ENCODE peak calls at places on chromosome 9, in six cellular contexts. J, B, N, K, D and U are unnamed samples.

GRCh38 chr9:87554177-87554940 is 56.7 kb downstream of the DAPK1 start:
- DNase-seq in B (no peak), K (no peak), J (no peak), N (no peak), D (no peak), U (no peak)

GRCh38 chr9:81595887-81596558 is 93.3 kb downstream of the TLE1 start:
- DNase-seq in N (no peak), D (no peak), J (no peak), K (no peak), B (no peak), U (peak; percentile 71)

GRCh38 chr9:70065572-70065971 is 21.9 kb downstream of the MAMDC2 start:
- DNase-seq in N (no peak), K (no peak), J (no peak), D (no peak), B (no peak), U (no peak)

GRCh38 chr9:32701321-32702022 is 66.0 kb upstream of the TAF1L start:
- DNase-seq in D (no peak), B (no peak), J (no peak), N (no peak), K (no peak), U (no peak)

GRCh38 chr9:1456301-1456999 is 406.3 kb downstream of the DMRT2 start:
- DNase-seq in D (no peak), K (no peak), B (no peak), N (no peak), J (no peak), U (no peak)

GRCh38 chr9:134058716-134059115 is 9.1 kb downstream of the BRD3 start:
- DNase-seq in J (no peak), N (no peak), B (no peak), K (no peak), D (no peak), U (no peak)

GRCh38 chr9:16131269-16131668 is 578.4 kb downstream of the CCDC171 start:
- DNase-seq in K (no peak), J (peak; percentile 56), N (no peak), D (no peak), B (no peak), U (peak; percentile 54)

GRCh38 chr9:2016411-2017208 is 1.5 kb downstream of the SMARCA2 start:
- DNase-seq in K (peak; percentile 46), N (peak; percentile 89), B (peak; percentile 84), D (peak; percentile 83), J (peak; percentile 73), U (no peak)

GRCh38 chr9:92762781-92763708 is 1.6 kb downstream of the BICD2 start:
- DNase-seq in D (no peak), B (no peak), J (no peak), K (no peak), N (no peak), U (no peak)

GRCh38 chr9:110543631-110544051 is 35.9 kb downstream of the SVEP1 start:
- DNase-seq in D (peak; percentile 30), K (no peak), J (no peak), N (no peak), B (peak; percentile 32), U (no peak)

GRCh38 chr9:96859461-96860198 is 5.3 kb upstream of the ZNF782 start:
- DNase-seq in B (no peak), N (no peak), J (peak; percentile 75), D (no peak), K (no peak), U (peak; percentile 62)

GRCh38 chr9:90099262-90099982 is 494.6 kb downstream of the GADD45G start:
- DNase-seq in B (no peak), J (peak; percentile 32), N (no peak), K (no peak), D (no peak), U (no peak)

GRCh38 chr9:20940447-20941176 is 90.8 kb downstream of the HACD4 start:
- DNase-seq in N (no peak), D (no peak), B (no peak), K (no peak), J (no peak), U (no peak)

GRCh38 chr9:110156902-110157301 is 51.1 kb downstream of the C9orf152 start:
- DNase-seq in K (no peak), N (no peak), B (no peak), J (peak; percentile 71), D (no peak), U (no peak)

GRCh38 chr9:36560813-36561212 is 11.9 kb upstream of the MELK start:
- DNase-seq in D (no peak), B (no peak), K (no peak), N (no peak), J (peak; percentile 38), U (no peak)

GRCh38 chr9:91905958-91906585 is 44.0 kb downstream of the ROR2 start:
- DNase-seq in D (no peak), J (peak; percentile 66), N (peak; percentile 66), K (no peak), B (no peak), U (no peak)

GRCh38 chr9:73216016-73216415 is 64.4 kb downstream of the ANXA1 start:
- DNase-seq in J (no peak), K (no peak), D (no peak), B (no peak), N (no peak), U (no peak)

GRCh38 chr9:136373300-136374182 is at the start of gene CARD9:
- DNase-seq in J (peak; percentile 45), B (no peak), K (no peak), D (no peak), N (no peak), U (no peak)
- H3K4me3 ChIP-seq in J (peak within 1 kb of the TSS; percentile 39), B (peak within 1 kb of the TSS; percentile 39), K (no peak within 1 kb of the TSS), D (no peak within 1 kb of the TSS), N (no peak within 1 kb of the TSS), U (no peak within 1 kb of the TSS)

GRCh38 chr9:117704024-117704575 is at the start of gene TLR4:
- DNase-seq in D (peak; percentile 27), K (peak; percentile 0), B (peak; percentile 77), J (peak; percentile 79), N (peak; percentile 66), U (peak; percentile 67)
- H3K4me3 ChIP-seq in D (peak within 1 kb of the TSS; percentile 27), K (no peak within 1 kb of the TSS), B (peak within 1 kb of the TSS; percentile 72), J (peak within 1 kb of the TSS; percentile 57), N (no peak within 1 kb of the TSS), U (peak within 1 kb of the TSS; percentile 35)

GRCh38 chr9:121050128-121050988 is at the start of gene C5:
- DNase-seq in D (no peak), N (no peak), J (no peak), K (no peak), B (no peak), U (no peak)

GRCh38 chr9:121048175-121048574 is 1.9 kb downstream of the C5 start:
- DNase-seq in K (no peak), N (no peak), J (no peak), D (no peak), B (no peak), U (no peak)

GRCh38 chr9:121053544-121053943 is 3.5 kb upstream of the C5 start:
- DNase-seq in N (no peak), D (no peak), K (no peak), J (no peak), B (no peak), U (no peak)

DNA sequence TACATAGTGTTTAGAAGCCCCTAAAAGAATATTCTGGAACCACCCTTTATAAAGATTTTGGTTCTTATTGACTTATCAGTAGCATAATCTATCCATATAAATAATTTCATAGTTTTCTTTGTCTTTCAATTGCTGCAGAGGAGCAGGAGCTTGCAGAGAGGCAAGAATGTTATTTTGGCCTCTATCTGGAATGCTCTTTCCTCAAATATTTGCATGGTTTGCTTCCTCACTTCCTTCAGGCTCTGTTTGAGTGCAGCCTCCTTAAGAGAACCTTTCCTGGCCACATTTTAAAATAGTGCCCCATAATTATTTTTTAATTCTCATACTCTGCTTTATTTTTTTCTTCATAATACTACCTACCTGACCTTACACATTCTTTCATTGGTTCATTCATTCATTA is 1.5 kb downstream of the C5 start:
- DNase-seq in D (no peak), B (no peak), J (peak; percentile 9), N (no peak), K (no peak), U (no peak)
- H3K4me3 ChIP-seq in D (no peak overlapping the region), B (no peak overlapping the region), J (no peak overlapping the region), N (no peak overlapping the region), K (no peak overlapping the region), U (no peak overlapping the region)

GRCh38 chr9:18492612-18493011 is 18.7 kb downstream of the ADAMTSL1 start:
- DNase-seq in J (no peak), K (no peak), N (no peak), B (no peak), D (no peak), U (no peak)

GRCh38 chr9:18493361-18494015 is 19.5 kb downstream of the ADAMTSL1 start:
- DNase-seq in K (no peak), N (no peak), J (no peak), B (no peak), D (no peak), U (no peak)

GRCh38 chr9:18487620-18488019 is 13.7 kb downstream of the ADAMTSL1 start:
- DNase-seq in B (no peak), N (no peak), D (no peak), J (no peak), K (no peak), U (no peak)

GRCh38 chr9:18490591-18491370 is 16.8 kb downstream of the ADAMTSL1 start:
- DNase-seq in B (peak; percentile 34), J (peak; percentile 94), N (no peak), D (peak; percentile 26), K (no peak), U (peak; percentile 99)

DNA sequence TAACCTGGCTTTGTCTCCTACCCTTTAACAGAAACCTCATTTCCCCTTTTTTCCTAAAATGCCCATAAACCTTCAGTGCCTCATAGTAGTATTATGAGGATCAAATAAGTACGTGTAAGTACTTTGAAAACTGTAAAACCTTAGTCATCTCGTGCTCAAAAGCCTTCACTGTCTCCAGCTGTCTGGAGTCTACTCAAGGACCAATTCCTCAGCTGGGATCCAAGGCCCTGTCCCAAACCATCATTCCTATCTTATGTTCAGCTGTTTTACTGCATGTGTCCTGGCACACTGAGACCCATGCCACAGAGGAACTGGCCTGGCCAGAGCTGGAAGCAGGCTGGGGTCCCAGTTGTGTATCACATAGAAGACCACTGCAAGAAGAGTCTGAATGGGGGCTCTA is 15.9 kb downstream of the ADAMTSL1 start:
- DNase-seq in K (no peak), B (no peak), J (peak; percentile 33), D (no peak), N (no peak), U (peak; percentile 51)
- H3K4me3 ChIP-seq in K (no peak overlapping the region), B (no peak overlapping the region), J (no peak overlapping the region), D (no peak overlapping the region), N (no peak overlapping the region), U (peak overlapping the region; percentile 22)

GRCh38 chr9:125143377-125144090 is at the start of gene SCAI:
- DNase-seq in N (peak; percentile 100), K (peak; percentile 99), J (peak; percentile 99), D (peak; percentile 99), B (peak; percentile 100), U (peak; percentile 96)
- H3K4me3 ChIP-seq in N (peak within 1 kb of the TSS; percentile 44), K (peak within 1 kb of the TSS; percentile 95), J (peak within 1 kb of the TSS; percentile 69), D (peak within 1 kb of the TSS; percentile 50), B (peak within 1 kb of the TSS; percentile 78), U (peak within 1 kb of the TSS; percentile 63)